ENCODE peak calls at places on chromosome 5, in six cellular contexts. T, J, V, G, W and H are unnamed samples.

GRCh38 chr5:58439094-58439644 is 20.7 kb downstream of the PLK2 start:
- DNase-seq in J (no peak), T (no peak), G (no peak), W (no peak), V (no peak), H (no peak)

GRCh38 chr5:136729901-136730355 is 364.6 kb upstream of the TRPC7 start:
- DNase-seq in T (no peak), W (peak; percentile 36), J (no peak), G (no peak), V (no peak), H (no peak)

GRCh38 chr5:148933903-148934432 is 107.6 kb downstream of the ADRB2 start:
- DNase-seq in J (no peak), W (no peak), T (no peak), G (no peak), V (no peak), H (no peak)

GRCh38 chr5:168366124-168366523 is 74.7 kb downstream of the WWC1 start:
- DNase-seq in W (no peak), T (peak; percentile 41), V (no peak), J (no peak), G (no peak), H (no peak)

GRCh38 chr5:58816181-58816731 is 233.4 kb downstream of the RAB3C start:
- DNase-seq in T (no peak), G (no peak), V (no peak), W (no peak), J (no peak), H (no peak)

GRCh38 chr5:50715001-50715400 is 48.6 kb downstream of the PARP8 start:
- DNase-seq in J (no peak), T (no peak), W (no peak), V (no peak), G (no peak), H (no peak)

GRCh38 chr5:79001471-79001870 is 16.4 kb upstream of the ARSB start:
- DNase-seq in G (no peak), W (no peak), J (no peak), T (no peak), V (no peak), H (no peak)

GRCh38 chr5:130762031-130762430 is 403.0 kb downstream of the HINT1 start:
- DNase-seq in G (peak; percentile 2), J (no peak), V (no peak), T (peak; percentile 9), W (no peak), H (no peak)

GRCh38 chr5:142551242-142552067 is 134.4 kb downstream of the FGF1 start:
- DNase-seq in V (peak; percentile 41), J (no peak), G (no peak), T (no peak), W (peak; percentile 45), H (no peak)

GRCh38 chr5:133246053-133246370 is 194.2 kb downstream of the HSPA4 start:
- DNase-seq in W (no peak), G (no peak), J (no peak), V (no peak), T (no peak), H (no peak)

GRCh38 chr5:19795218-19795617 is 192.8 kb downstream of the CDH18 start:
- DNase-seq in J (no peak), W (no peak), T (peak; percentile 3), G (no peak), V (no peak), H (peak; percentile 3)